ENCODE peak calls at places on chromosomes 3 and 15, in ten cellular contexts. One of them, this sample, is unnamed.

GRCh38 chr3:84943379-84943778 is 15.4 kb upstream of the CADM2 start:
- DNase-seq in SK-N-SH: peak; percentile 7
- DNase-seq in heart right ventricle: no peak
- DNase-seq in Panc1: no peak
- DNase-seq in CD8-positive, alpha-beta T cell: no peak
- DNase-seq in IMR-90: no peak
- DNase-seq in HCT116: no peak
- DNase-seq in heart left ventricle: no peak
- DNase-seq in foreskin fibroblast: no peak
- DNase-seq in right atrium auricular region: no peak
- DNase-seq in this sample: no peak

GRCh38 chr3:11757441-11757875 is 89.2 kb downstream of the TAMM41 start:
- DNase-seq in SK-N-SH: no peak
- DNase-seq in heart right ventricle: no peak
- DNase-seq in Panc1: no peak
- DNase-seq in CD8-positive, alpha-beta T cell: no peak
- DNase-seq in IMR-90: peak; percentile 80
- DNase-seq in HCT116: no peak
- DNase-seq in heart left ventricle: no peak
- DNase-seq in foreskin fibroblast: peak; percentile 72
- DNase-seq in right atrium auricular region: no peak
- DNase-seq in this sample: peak; percentile 56

GRCh38 chr15:101201411-101202174 is 50.3 kb downstream of the CHSY1 start:
- DNase-seq in SK-N-SH: peak; percentile 75
- DNase-seq in heart right ventricle: peak; percentile 84
- DNase-seq in Panc1: peak; percentile 72
- DNase-seq in CD8-positive, alpha-beta T cell: no peak
- DNase-seq in IMR-90: peak; percentile 99
- DNase-seq in HCT116: peak; percentile 19
- DNase-seq in heart left ventricle: peak; percentile 91
- DNase-seq in foreskin fibroblast: peak; percentile 99
- DNase-seq in right atrium auricular region: peak; percentile 97
- DNase-seq in this sample: peak; percentile 87

GRCh38 chr3:128455786-128456748 is 10.6 kb downstream of the DNAJB8 start:
- DNase-seq in SK-N-SH: peak; percentile 66
- DNase-seq in heart right ventricle: no peak
- DNase-seq in Panc1: no peak
- DNase-seq in CD8-positive, alpha-beta T cell: no peak
- DNase-seq in IMR-90: no peak
- DNase-seq in HCT116: no peak
- DNase-seq in heart left ventricle: peak; percentile 44
- DNase-seq in foreskin fibroblast: no peak
- DNase-seq in right atrium auricular region: no peak
- DNase-seq in this sample: no peak

GRCh38 chr15:61228025-61228901 is 839 bp downstream of the RORA start:
- DNase-seq in SK-N-SH: peak; percentile 60
- DNase-seq in heart right ventricle: peak; percentile 26
- DNase-seq in Panc1: no peak
- DNase-seq in CD8-positive, alpha-beta T cell: no peak
- DNase-seq in IMR-90: peak; percentile 33
- DNase-seq in HCT116: no peak
- DNase-seq in heart left ventricle: peak; percentile 60
- DNase-seq in foreskin fibroblast: peak; percentile 63
- DNase-seq in right atrium auricular region: no peak
- DNase-seq in this sample: no peak

GRCh38 chr3:150412599-150413069 is 4.5 kb downstream of the TSC22D2 start:
- DNase-seq in SK-N-SH: no peak
- DNase-seq in heart right ventricle: no peak
- DNase-seq in Panc1: no peak
- DNase-seq in CD8-positive, alpha-beta T cell: no peak
- DNase-seq in IMR-90: peak; percentile 92
- DNase-seq in HCT116: no peak
- DNase-seq in heart left ventricle: no peak
- DNase-seq in foreskin fibroblast: peak; percentile 86
- DNase-seq in right atrium auricular region: no peak
- DNase-seq in this sample: peak; percentile 35

GRCh38 chr3:107545680-107546120 is 22.9 kb downstream of the BBX start:
- DNase-seq in SK-N-SH: no peak
- DNase-seq in heart right ventricle: no peak
- DNase-seq in Panc1: no peak
- DNase-seq in CD8-positive, alpha-beta T cell: no peak
- DNase-seq in IMR-90: peak; percentile 39
- DNase-seq in HCT116: no peak
- DNase-seq in heart left ventricle: no peak
- DNase-seq in foreskin fibroblast: peak; percentile 19
- DNase-seq in right atrium auricular region: no peak
- DNase-seq in this sample: no peak

GRCh38 chr3:45775571-45776290 is 20.6 kb downstream of the SLC6A20 start:
- DNase-seq in SK-N-SH: no peak
- DNase-seq in heart right ventricle: no peak
- DNase-seq in Panc1: no peak
- DNase-seq in CD8-positive, alpha-beta T cell: no peak
- DNase-seq in IMR-90: no peak
- DNase-seq in HCT116: no peak
- DNase-seq in heart left ventricle: no peak
- DNase-seq in foreskin fibroblast: no peak
- DNase-seq in right atrium auricular region: no peak
- DNase-seq in this sample: no peak

GRCh38 chr3:31132132-31132769 is 237.8 kb upstream of the GADL1 start:
- DNase-seq in SK-N-SH: peak; percentile 17
- DNase-seq in heart right ventricle: no peak
- DNase-seq in Panc1: peak; percentile 5
- DNase-seq in CD8-positive, alpha-beta T cell: no peak
- DNase-seq in IMR-90: peak; percentile 53
- DNase-seq in HCT116: peak; percentile 54
- DNase-seq in heart left ventricle: no peak
- DNase-seq in foreskin fibroblast: peak; percentile 58
- DNase-seq in right atrium auricular region: no peak
- DNase-seq in this sample: peak; percentile 11

GRCh38 chr15:68368731-68369435 is 63.1 kb downstream of the ITGA11 start:
- DNase-seq in SK-N-SH: no peak
- DNase-seq in heart right ventricle: no peak
- DNase-seq in Panc1: no peak
- DNase-seq in CD8-positive, alpha-beta T cell: no peak
- DNase-seq in IMR-90: peak; percentile 58
- DNase-seq in HCT116: no peak
- DNase-seq in heart left ventricle: no peak
- DNase-seq in foreskin fibroblast: peak; percentile 37
- DNase-seq in right atrium auricular region: no peak
- DNase-seq in this sample: no peak

DNA sequence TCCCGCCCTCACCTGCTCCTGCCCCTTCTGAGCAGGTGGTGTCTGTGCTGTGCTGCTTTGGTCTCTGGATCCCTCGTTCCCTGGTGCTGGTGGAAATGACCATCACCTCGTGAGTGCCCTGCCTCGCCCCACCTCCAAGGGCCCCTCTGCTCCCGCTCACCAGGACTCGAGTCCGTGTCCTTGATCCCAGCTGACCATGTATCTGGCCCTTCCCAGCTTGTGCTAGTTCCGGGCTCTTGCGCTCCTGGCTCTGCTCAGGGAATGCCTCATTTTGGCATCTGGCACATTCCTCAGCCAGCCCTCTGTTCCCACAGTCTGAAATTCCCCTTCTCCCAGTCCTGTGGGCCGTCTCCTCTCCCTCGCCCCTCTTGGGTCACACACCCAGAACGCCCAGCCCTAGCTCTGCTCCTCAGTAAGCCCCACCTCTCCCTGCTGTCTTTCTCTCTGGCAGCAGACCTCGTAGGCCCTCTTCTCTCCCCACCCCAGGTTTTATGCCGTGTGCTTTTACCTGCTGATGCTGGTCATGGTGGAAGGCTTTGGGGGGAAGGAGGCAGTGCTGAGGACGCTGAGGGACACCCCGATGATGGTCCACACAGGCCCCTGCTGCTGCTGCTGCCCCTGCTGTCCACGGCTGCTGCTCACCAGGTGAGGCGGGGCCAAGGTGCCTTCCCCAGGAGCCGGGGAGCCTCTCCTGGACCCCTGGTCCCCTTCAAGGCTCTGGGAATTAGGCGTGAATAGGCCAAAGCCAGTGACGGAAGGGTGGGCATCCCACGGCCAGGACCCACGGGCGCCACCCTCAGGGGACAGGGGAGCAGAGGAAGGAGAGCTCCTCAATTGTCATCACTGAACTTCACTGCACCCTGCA is 11.5 kb downstream of the SLC51A start:
- DNase-seq in SK-N-SH: no peak
- DNase-seq in heart right ventricle: no peak
- DNase-seq in Panc1: no peak
- DNase-seq in CD8-positive, alpha-beta T cell: no peak
- DNase-seq in IMR-90: no peak
- DNase-seq in HCT116: no peak
- DNase-seq in heart left ventricle: no peak
- DNase-seq in foreskin fibroblast: peak; percentile 46
- DNase-seq in right atrium auricular region: no peak
- DNase-seq in this sample: no peak
- H3K4me3 ChIP-seq in SK-N-SH: no peak overlapping the region
- H3K4me3 ChIP-seq in heart right ventricle: no peak overlapping the region
- H3K4me3 ChIP-seq in Panc1: no peak overlapping the region
- H3K4me3 ChIP-seq in CD8-positive, alpha-beta T cell: no peak overlapping the region
- H3K4me3 ChIP-seq in IMR-90: no peak overlapping the region
- H3K4me3 ChIP-seq in HCT116: no peak overlapping the region
- H3K4me3 ChIP-seq in heart left ventricle: no peak overlapping the region
- H3K4me3 ChIP-seq in foreskin fibroblast: no peak overlapping the region
- H3K4me3 ChIP-seq in right atrium auricular region: no peak overlapping the region
- H3K4me3 ChIP-seq in this sample: no peak overlapping the region

GRCh38 chr3:17972030-17972429 is 229.6 kb upstream of the TBC1D5 start:
- DNase-seq in SK-N-SH: no peak
- DNase-seq in heart right ventricle: no peak
- DNase-seq in Panc1: no peak
- DNase-seq in CD8-positive, alpha-beta T cell: no peak
- DNase-seq in IMR-90: no peak
- DNase-seq in HCT116: no peak
- DNase-seq in heart left ventricle: no peak
- DNase-seq in foreskin fibroblast: no peak
- DNase-seq in right atrium auricular region: no peak
- DNase-seq in this sample: no peak

GRCh38 chr3:17972889-17973558 is 230.6 kb upstream of the TBC1D5 start:
- DNase-seq in SK-N-SH: no peak
- DNase-seq in heart right ventricle: no peak
- DNase-seq in Panc1: no peak
- DNase-seq in CD8-positive, alpha-beta T cell: no peak
- DNase-seq in IMR-90: no peak
- DNase-seq in HCT116: no peak
- DNase-seq in heart left ventricle: no peak
- DNase-seq in foreskin fibroblast: no peak
- DNase-seq in right atrium auricular region: no peak
- DNase-seq in this sample: no peak

GRCh38 chr3:17973559-17973906 is 231.1 kb upstream of the TBC1D5 start:
- DNase-seq in SK-N-SH: no peak
- DNase-seq in heart right ventricle: no peak
- DNase-seq in Panc1: no peak
- DNase-seq in CD8-positive, alpha-beta T cell: no peak
- DNase-seq in IMR-90: no peak
- DNase-seq in HCT116: no peak
- DNase-seq in heart left ventricle: no peak
- DNase-seq in foreskin fibroblast: no peak
- DNase-seq in right atrium auricular region: no peak
- DNase-seq in this sample: peak; percentile 16

GRCh38 chr3:17972476-17972875 is 230.0 kb upstream of the TBC1D5 start:
- DNase-seq in SK-N-SH: no peak
- DNase-seq in heart right ventricle: no peak
- DNase-seq in Panc1: no peak
- DNase-seq in CD8-positive, alpha-beta T cell: no peak
- DNase-seq in IMR-90: no peak
- DNase-seq in HCT116: no peak
- DNase-seq in heart left ventricle: no peak
- DNase-seq in foreskin fibroblast: no peak
- DNase-seq in right atrium auricular region: no peak
- DNase-seq in this sample: no peak

DNA sequence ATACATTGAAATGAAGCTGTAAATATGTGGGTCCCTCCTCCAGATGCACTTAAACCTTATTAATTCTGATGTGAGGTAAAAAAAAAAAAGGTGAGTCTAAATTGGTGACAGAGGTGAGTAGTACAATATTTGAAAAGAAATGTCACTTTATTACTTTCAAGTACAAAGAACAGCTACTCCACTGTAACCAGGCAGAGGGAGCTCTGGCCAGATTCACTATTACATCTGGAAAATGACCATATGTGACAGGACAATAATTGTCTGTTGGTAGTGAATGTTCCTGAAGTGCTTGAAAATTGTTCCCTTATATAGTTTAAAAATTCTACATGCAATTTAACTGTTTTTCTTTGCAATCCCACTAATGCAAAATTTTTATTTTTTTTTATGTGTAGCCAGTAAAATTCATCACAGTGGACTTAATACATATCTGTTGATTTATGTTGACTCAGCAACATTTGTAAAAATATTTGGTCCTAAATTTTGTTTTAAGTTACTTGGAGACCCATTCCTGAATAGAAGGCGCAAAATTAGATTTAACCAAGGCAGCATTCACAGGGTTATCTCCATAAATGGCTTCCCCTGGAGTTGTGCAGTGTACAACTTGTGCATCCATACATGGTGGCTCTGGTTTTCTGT is 231.9 kb upstream of the TBC1D5 start:
- DNase-seq in SK-N-SH: peak; percentile 3
- DNase-seq in heart right ventricle: no peak
- DNase-seq in Panc1: no peak
- DNase-seq in CD8-positive, alpha-beta T cell: no peak
- DNase-seq in IMR-90: peak; percentile 1
- DNase-seq in HCT116: no peak
- DNase-seq in heart left ventricle: no peak
- DNase-seq in foreskin fibroblast: peak; percentile 10
- DNase-seq in right atrium auricular region: no peak
- DNase-seq in this sample: no peak
- TF ChIP-seq CTCF in SK-N-SH: peak; percentile 24
- TF ChIP-seq CTCF in heart right ventricle: peak; percentile 19
- TF ChIP-seq CTCF in Panc1: peak; percentile 13
- TF ChIP-seq CTCF in CD8-positive, alpha-beta T cell: no peak
- TF ChIP-seq CTCF in IMR-90: peak; percentile 8
- TF ChIP-seq CTCF in HCT116: no peak
- TF ChIP-seq CTCF in heart left ventricle: no peak
- TF ChIP-seq CTCF in foreskin fibroblast: peak; percentile 27
- TF ChIP-seq CTCF in right atrium auricular region: no peak
- TF ChIP-seq CTCF in this sample: peak; percentile 38

DNA sequence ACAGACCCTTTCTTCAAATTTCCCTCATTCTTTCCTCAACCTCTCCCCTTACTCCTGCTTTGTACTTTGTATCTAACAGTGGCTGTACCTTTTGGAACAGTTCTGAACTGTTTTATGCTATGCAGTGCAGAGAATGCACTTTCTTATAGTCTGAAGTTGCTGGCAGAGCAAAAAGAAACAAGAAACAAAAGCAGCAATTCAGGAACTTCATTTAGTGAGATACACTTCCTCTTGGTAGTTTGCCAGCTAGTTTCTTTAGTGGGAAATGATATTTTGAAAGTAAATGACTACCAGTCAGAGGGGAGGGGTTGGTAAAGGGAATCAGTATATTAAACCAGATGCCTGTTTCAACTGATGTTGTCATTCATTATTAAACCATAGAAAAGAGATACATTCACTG is 55.0 kb upstream of the CHD2 start:
- DNase-seq in SK-N-SH: no peak
- DNase-seq in heart right ventricle: no peak
- DNase-seq in Panc1: no peak
- DNase-seq in CD8-positive, alpha-beta T cell: no peak
- DNase-seq in IMR-90: peak; percentile 58
- DNase-seq in HCT116: no peak
- DNase-seq in heart left ventricle: no peak
- DNase-seq in foreskin fibroblast: peak; percentile 71
- DNase-seq in right atrium auricular region: no peak
- DNase-seq in this sample: no peak
- H3K4me3 ChIP-seq in SK-N-SH: no peak overlapping the region
- H3K4me3 ChIP-seq in heart right ventricle: no peak overlapping the region
- H3K4me3 ChIP-seq in Panc1: no peak overlapping the region
- H3K4me3 ChIP-seq in CD8-positive, alpha-beta T cell: peak overlapping the region; percentile 4
- H3K4me3 ChIP-seq in IMR-90: no peak overlapping the region
- H3K4me3 ChIP-seq in HCT116: no peak overlapping the region
- H3K4me3 ChIP-seq in heart left ventricle: no peak overlapping the region
- H3K4me3 ChIP-seq in foreskin fibroblast: no peak overlapping the region
- H3K4me3 ChIP-seq in right atrium auricular region: no peak overlapping the region
- H3K4me3 ChIP-seq in this sample: no peak overlapping the region

GRCh38 chr15:75532413-75533250 is 46.5 kb downstream of the PTPN9 start:
- DNase-seq in SK-N-SH: peak; percentile 50
- DNase-seq in heart right ventricle: peak; percentile 33
- DNase-seq in Panc1: peak; percentile 69
- DNase-seq in CD8-positive, alpha-beta T cell: no peak
- DNase-seq in IMR-90: peak; percentile 88
- DNase-seq in HCT116: peak; percentile 49
- DNase-seq in heart left ventricle: peak; percentile 63
- DNase-seq in foreskin fibroblast: peak; percentile 88
- DNase-seq in right atrium auricular region: peak; percentile 80
- DNase-seq in this sample: no peak
- TF ChIP-seq CTCF in SK-N-SH: peak; percentile 58
- TF ChIP-seq CTCF in heart right ventricle: peak; percentile 56
- TF ChIP-seq CTCF in Panc1: no peak
- TF ChIP-seq CTCF in CD8-positive, alpha-beta T cell: no peak
- TF ChIP-seq CTCF in IMR-90: peak; percentile 23
- TF ChIP-seq CTCF in HCT116: peak; percentile 57
- TF ChIP-seq CTCF in heart left ventricle: peak; percentile 54
- TF ChIP-seq CTCF in foreskin fibroblast: peak; percentile 23
- TF ChIP-seq CTCF in right atrium auricular region: peak; percentile 54
- TF ChIP-seq CTCF in this sample: peak; percentile 63